ENCODE peak calls at places on chromosomes 16 and 17, in four cellular contexts. I is H1, U is IMR-90, B is mesenchymal stem cell. F is an unnamed sample.

GRCh38 chr16:66427036-66427446 is at the start of gene BEAN1:
- DNase-seq in B (no peak), I (peak; percentile 66), U (no peak), F (no peak)

GRCh38 chr17:30450125-30451027 is 26.8 kb upstream of the GOSR1 start:
- DNase-seq in B (peak; percentile 62), I (no peak), U (peak; percentile 33), F (no peak)

GRCh38 chr16:14249291-14250032 is 178.3 kb downstream of the MRTFB start:
- DNase-seq in U (peak; percentile 43), B (peak; percentile 54), I (peak; percentile 71), F (peak; percentile 12)

GRCh38 chr16:51155199-51155607 is 4.1 kb upstream of the SALL1 start:
- DNase-seq in I (no peak), B (peak; percentile 78), U (no peak), F (no peak)

GRCh38 chr17:75909812-75910274 is 5.2 kb upstream of the MRPL38 start:
- DNase-seq in B (no peak), U (peak; percentile 13), I (no peak), F (no peak)

GRCh38 chr16:17470002-17470870 is 524 bp downstream of the XYLT1 start:
- DNase-seq in I (peak; percentile 65), B (no peak), U (no peak), F (no peak)

GRCh38 chr16:31568577-31569359 is 41.1 kb downstream of the AHSP start:
- DNase-seq in B (no peak), I (peak; percentile 52), U (no peak), F (no peak)

GRCh38 chr16:23528635-23529016 is 18.3 kb upstream of the GGA2 start:
- DNase-seq in I (no peak), U (no peak), B (no peak), F (no peak)

GRCh38 chr16:27347930-27348685 is 34.3 kb downstream of the IL4R start:
- DNase-seq in I (no peak), B (no peak), U (no peak), F (no peak)

GRCh38 chr16:19203374-19203966 is 35.4 kb downstream of the SYT17 start:
- DNase-seq in I (no peak), U (no peak), B (peak; percentile 15), F (no peak)

GRCh38 chr16:11079657-11080187 is 135.4 kb downstream of the CLEC16A start:
- DNase-seq in U (peak; percentile 98), I (no peak), B (peak; percentile 97), F (no peak)

GRCh38 chr16:82160226-82160625 is 9.8 kb downstream of the MPHOSPH6 start:
- DNase-seq in I (no peak), B (no peak), U (no peak), F (no peak)

GRCh38 chr17:83064021-83064731 is 15.2 kb upstream of the METRNL start:
- DNase-seq in I (no peak), B (no peak), U (no peak), F (no peak)

GRCh38 chr17:3794890-3795757 is 5.9 kb downstream of the ITGAE start:
- DNase-seq in B (peak; percentile 25), I (no peak), U (peak; percentile 67), F (no peak)

GRCh38 chr16:50838165-50838564 is 96.3 kb downstream of the CYLD start:
- DNase-seq in U (no peak), B (no peak), I (no peak), F (no peak)

GRCh38 chr17:65334391-65334790 is 197.2 kb downstream of the RGS9 start:
- DNase-seq in U (no peak), I (no peak), B (no peak), F (no peak)

GRCh38 chr16:20866792-20867191 is 33.4 kb downstream of the DCUN1D3 start:
- DNase-seq in B (no peak), I (no peak), U (no peak), F (no peak)

GRCh38 chr17:49393491-49394255 is 21.0 kb downstream of the PHB1 start:
- DNase-seq in I (no peak), U (no peak), B (no peak), F (no peak)

GRCh38 chr17:28871056-28871579 is 16.3 kb downstream of the ERAL1 start:
- DNase-seq in I (no peak), B (no peak), U (no peak), F (no peak)

GRCh38 chr17:77320046-77320445 is 179.3 kb downstream of the SEC14L1 start:
- DNase-seq in I (no peak), U (peak; percentile 63), B (peak; percentile 81), F (no peak)

GRCh38 chr17:76382803-76383644 is 1.4 kb upstream of the SPHK1 start:
- DNase-seq in I (peak; percentile 83), B (peak; percentile 76), U (peak; percentile 78), F (peak; percentile 82)

GRCh38 chr17:49748791-49749190 is 15.1 kb downstream of the FAM117A start:
- DNase-seq in B (no peak), U (no peak), I (no peak), F (no peak)

DNA sequence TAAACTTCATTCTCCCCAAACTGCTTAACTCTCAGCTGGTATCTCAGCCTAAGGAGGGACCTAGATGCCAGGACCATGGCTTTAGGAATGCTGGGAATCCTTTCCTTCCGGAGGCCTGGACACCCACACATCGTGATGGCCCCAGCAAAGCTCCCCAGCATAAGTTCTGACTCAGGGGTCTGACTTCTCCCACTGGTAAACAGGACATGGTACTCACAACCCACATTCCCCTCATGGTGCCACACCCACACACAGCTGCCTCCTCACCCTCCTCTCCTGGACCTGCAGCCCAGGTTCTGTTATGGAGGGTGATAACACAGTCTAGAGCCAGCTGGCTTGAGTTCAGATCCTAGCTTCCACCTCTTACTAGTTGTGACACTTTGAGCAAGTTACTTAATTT is 710 bp upstream of the RNF227 start:
- DNase-seq in I (no peak), U (peak; percentile 80), B (peak; percentile 2), F (no peak)
- H3K4me3 ChIP-seq in I (no peak overlapping the region), U (no peak overlapping the region), B (no peak overlapping the region), F (no peak overlapping the region)

DNA sequence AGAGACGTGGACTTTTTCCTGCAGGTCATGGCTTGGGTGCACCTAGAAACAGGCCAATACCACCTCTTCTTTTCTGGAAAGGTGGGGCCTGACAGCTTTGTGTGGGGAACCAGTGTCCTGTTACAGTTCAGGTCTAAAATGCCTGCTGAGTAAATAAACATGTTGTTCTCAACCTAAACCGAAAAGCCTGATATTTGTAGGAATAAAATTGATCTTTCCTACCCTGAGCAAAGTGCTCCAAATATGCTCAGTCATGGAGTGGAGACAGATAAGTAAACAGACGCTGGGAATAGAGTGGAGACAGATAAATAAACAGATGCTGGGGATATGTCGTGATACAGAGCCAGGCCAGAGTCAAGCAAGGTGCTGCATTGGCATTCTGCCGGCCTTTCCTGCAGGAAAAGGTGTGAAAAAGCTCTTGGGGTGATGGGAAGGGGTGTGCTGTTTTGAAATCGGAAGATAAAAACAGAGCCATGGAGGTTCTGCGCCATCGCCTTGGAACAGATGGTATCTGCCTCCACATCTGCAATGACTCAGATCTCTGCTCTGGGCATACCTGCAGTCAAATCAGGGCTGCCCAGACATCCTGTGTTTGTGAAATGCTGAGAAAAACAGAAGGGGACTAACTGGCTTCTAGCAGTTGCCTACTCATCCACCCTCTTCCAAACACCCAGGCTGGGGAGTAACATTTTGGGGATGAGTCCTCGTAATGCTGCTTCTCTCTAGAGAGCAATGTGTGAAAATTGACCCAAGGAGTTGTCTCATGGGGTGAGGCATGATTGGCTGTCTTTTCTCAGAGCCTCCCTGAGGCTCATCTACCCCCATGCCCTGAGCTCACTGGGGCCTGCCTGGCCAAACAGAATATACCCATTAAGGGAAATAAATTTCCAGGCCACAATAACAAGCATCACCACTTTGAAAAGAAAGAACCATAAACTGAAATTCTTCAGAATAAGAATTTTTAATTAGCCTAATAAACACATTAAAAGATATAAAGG is 16.8 kb upstream of the TRPV2 start:
- DNase-seq in U (no peak), I (no peak), B (peak; percentile 56), F (no peak)
- H2BK120ac ChIP-seq in U (no peak overlapping the region), I (no peak overlapping the region), B (no peak overlapping the region), F (no peak overlapping the region)

GRCh38 chr16:85463228-85463611 is 149.9 kb upstream of the GSE1 start:
- DNase-seq in B (no peak), I (no peak), U (no peak), F (no peak)
- H4K8ac ChIP-seq in B (no peak overlapping the region), I (no peak overlapping the region), U (no peak overlapping the region), F (no peak overlapping the region)

GRCh38 chr17:21027031-21027430 is 15.8 kb downstream of the USP22 start:
- DNase-seq in I (no peak), B (no peak), U (no peak), F (no peak)
- H3K4me3 ChIP-seq in I (no peak overlapping the region), B (no peak overlapping the region), U (no peak overlapping the region), F (no peak overlapping the region)

DNA sequence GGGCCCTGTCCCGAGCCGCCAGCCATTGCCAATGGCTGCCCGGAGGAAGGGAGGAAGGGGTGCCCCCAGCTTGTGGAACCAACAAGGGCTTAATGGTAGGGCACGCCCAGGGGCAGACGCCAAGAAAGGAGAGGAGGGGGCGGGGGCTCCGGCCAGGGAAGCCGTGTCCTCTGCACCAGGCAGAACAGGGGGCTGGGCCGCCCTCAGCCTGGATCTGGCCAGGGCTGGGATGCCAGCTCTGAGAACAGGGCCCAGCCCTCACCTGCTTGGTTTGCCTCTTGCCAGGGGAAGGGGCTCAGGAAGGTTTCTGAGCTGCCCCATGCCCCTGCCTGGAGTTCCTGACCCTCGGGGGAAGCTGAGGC is 35.8 kb upstream of the SLC38A10 start:
- DNase-seq in I (no peak), U (no peak), B (no peak), F (no peak)
- H2BK120ac ChIP-seq in I (no peak overlapping the region), U (no peak overlapping the region), B (no peak overlapping the region), F (peak overlapping the region; percentile 9)

GRCh38 chr17:11712445-11712844 is 114.2 kb downstream of the DNAH9 start:
- DNase-seq in I (no peak), B (no peak), U (no peak), F (no peak)
- H4K8ac ChIP-seq in I (no peak overlapping the region), B (no peak overlapping the region), U (no peak overlapping the region), F (no peak overlapping the region)

F was measured in neuronal stem cell.